ENCODE peak calls at places on chromosomes 1 and 21, in seven cellular contexts. One of them, this sample, is unnamed.

GRCh38 chr21:45999581-46000181 is 18.1 kb downstream of the COL6A1 start:
- DNase-seq in glutamatergic neuron: no peak
- DNase-seq in BJ: no peak
- DNase-seq in fibroblast of pulmonary artery: no peak
- DNase-seq in left ventricle myocardium inferior: peak
- DNase-seq in CD14-positive monocyte: peak
- DNase-seq in AG10803: no peak
- DNase-seq in this sample: no peak

GRCh38 chr1:1889090-1889750 is 1.7 kb downstream of the GNB1 start:
- DNase-seq in glutamatergic neuron: no peak
- DNase-seq in BJ: no peak
- DNase-seq in fibroblast of pulmonary artery: peak
- DNase-seq in left ventricle myocardium inferior: no peak
- DNase-seq in CD14-positive monocyte: no peak
- DNase-seq in AG10803: peak
- DNase-seq in this sample: no peak

GRCh38 chr21:39087238-39087975 is 95.8 kb downstream of the PSMG1 start:
- DNase-seq in glutamatergic neuron: no peak
- DNase-seq in BJ: no peak
- DNase-seq in fibroblast of pulmonary artery: no peak
- DNase-seq in left ventricle myocardium inferior: peak
- DNase-seq in CD14-positive monocyte: no peak
- DNase-seq in AG10803: no peak
- DNase-seq in this sample: no peak

GRCh38 chr1:61165402-61165801 is 83.0 kb downstream of the NFIA start:
- DNase-seq in glutamatergic neuron: no peak
- DNase-seq in BJ: no peak
- DNase-seq in fibroblast of pulmonary artery: no peak
- DNase-seq in left ventricle myocardium inferior: no peak
- DNase-seq in CD14-positive monocyte: no peak
- DNase-seq in AG10803: no peak
- DNase-seq in this sample: no peak

GRCh38 chr21:43779660-43780059 is 3.6 kb upstream of the CSTB start:
- DNase-seq in glutamatergic neuron: no peak
- DNase-seq in BJ: no peak
- DNase-seq in fibroblast of pulmonary artery: no peak
- DNase-seq in left ventricle myocardium inferior: no peak
- DNase-seq in CD14-positive monocyte: no peak
- DNase-seq in AG10803: no peak
- DNase-seq in this sample: no peak

GRCh38 chr1:7549277-7549676 is 221.8 kb upstream of the VAMP3 start:
- DNase-seq in glutamatergic neuron: peak
- DNase-seq in BJ: peak
- DNase-seq in fibroblast of pulmonary artery: peak
- DNase-seq in left ventricle myocardium inferior: no peak
- DNase-seq in CD14-positive monocyte: no peak
- DNase-seq in AG10803: peak
- DNase-seq in this sample: peak

GRCh38 chr21:37341254-37341960 is 25.2 kb upstream of the DYRK1A start:
- DNase-seq in glutamatergic neuron: no peak
- DNase-seq in BJ: peak
- DNase-seq in fibroblast of pulmonary artery: no peak
- DNase-seq in left ventricle myocardium inferior: no peak
- DNase-seq in CD14-positive monocyte: no peak
- DNase-seq in AG10803: peak
- DNase-seq in this sample: no peak

GRCh38 chr1:154812911-154813816 is 56.9 kb downstream of the KCNN3 start:
- DNase-seq in glutamatergic neuron: no peak
- DNase-seq in BJ: peak
- DNase-seq in fibroblast of pulmonary artery: peak
- DNase-seq in left ventricle myocardium inferior: peak
- DNase-seq in CD14-positive monocyte: no peak
- DNase-seq in AG10803: no peak
- DNase-seq in this sample: no peak

GRCh38 chr21:42739061-42739931 is 85.9 kb downstream of the PDE9A start:
- DNase-seq in glutamatergic neuron: no peak
- DNase-seq in BJ: no peak
- DNase-seq in fibroblast of pulmonary artery: no peak
- DNase-seq in left ventricle myocardium inferior: no peak
- DNase-seq in CD14-positive monocyte: no peak
- DNase-seq in AG10803: peak
- DNase-seq in this sample: no peak

GRCh38 chr1:155285063-155285462 is 7.8 kb downstream of the HCN3 start:
- DNase-seq in glutamatergic neuron: no peak
- DNase-seq in BJ: no peak
- DNase-seq in fibroblast of pulmonary artery: no peak
- DNase-seq in left ventricle myocardium inferior: no peak
- DNase-seq in CD14-positive monocyte: no peak
- DNase-seq in AG10803: no peak
- DNase-seq in this sample: no peak

GRCh38 chr1:39154553-39155361 is 49.7 kb upstream of the MACF1 start:
- DNase-seq in glutamatergic neuron: no peak
- DNase-seq in BJ: peak
- DNase-seq in fibroblast of pulmonary artery: peak
- DNase-seq in left ventricle myocardium inferior: peak
- DNase-seq in CD14-positive monocyte: no peak
- DNase-seq in AG10803: peak
- DNase-seq in this sample: peak

GRCh38 chr1:153852170-153852569 is 70.6 kb downstream of the GATAD2B start:
- DNase-seq in glutamatergic neuron: no peak
- DNase-seq in BJ: no peak
- DNase-seq in fibroblast of pulmonary artery: no peak
- DNase-seq in left ventricle myocardium inferior: no peak
- DNase-seq in CD14-positive monocyte: no peak
- DNase-seq in AG10803: no peak
- DNase-seq in this sample: no peak

GRCh38 chr1:75423616-75424015 is 187.3 kb downstream of the SLC44A5 start:
- DNase-seq in glutamatergic neuron: no peak
- DNase-seq in BJ: no peak
- DNase-seq in fibroblast of pulmonary artery: no peak
- DNase-seq in left ventricle myocardium inferior: no peak
- DNase-seq in CD14-positive monocyte: no peak
- DNase-seq in AG10803: no peak
- DNase-seq in this sample: no peak

GRCh38 chr1:231636157-231636556 is 9.6 kb downstream of the DISC1 start:
- DNase-seq in glutamatergic neuron: peak
- DNase-seq in BJ: no peak
- DNase-seq in fibroblast of pulmonary artery: peak
- DNase-seq in left ventricle myocardium inferior: no peak
- DNase-seq in CD14-positive monocyte: no peak
- DNase-seq in AG10803: peak
- DNase-seq in this sample: no peak

GRCh38 chr1:209106237-209106741 is 477.2 kb upstream of the CAMK1G start:
- DNase-seq in glutamatergic neuron: no peak
- DNase-seq in BJ: no peak
- DNase-seq in fibroblast of pulmonary artery: no peak
- DNase-seq in left ventricle myocardium inferior: no peak
- DNase-seq in CD14-positive monocyte: no peak
- DNase-seq in AG10803: peak
- DNase-seq in this sample: no peak

GRCh38 chr1:33342041-33342723 is 21.3 kb upstream of the A3GALT2 start:
- DNase-seq in glutamatergic neuron: peak
- DNase-seq in BJ: peak
- DNase-seq in fibroblast of pulmonary artery: peak
- DNase-seq in left ventricle myocardium inferior: peak
- DNase-seq in CD14-positive monocyte: no peak
- DNase-seq in AG10803: peak
- DNase-seq in this sample: peak

GRCh38 chr1:20948091-20948490 is 161.0 kb upstream of the HP1BP3 start:
- DNase-seq in glutamatergic neuron: no peak
- DNase-seq in BJ: no peak
- DNase-seq in fibroblast of pulmonary artery: no peak
- DNase-seq in left ventricle myocardium inferior: no peak
- DNase-seq in CD14-positive monocyte: no peak
- DNase-seq in AG10803: peak
- DNase-seq in this sample: no peak

GRCh38 chr1:248366609-248367008 is 5.1 kb downstream of the OR2T4 start:
- DNase-seq in glutamatergic neuron: no peak
- DNase-seq in BJ: no peak
- DNase-seq in fibroblast of pulmonary artery: no peak
- DNase-seq in left ventricle myocardium inferior: no peak
- DNase-seq in CD14-positive monocyte: no peak
- DNase-seq in AG10803: no peak
- DNase-seq in this sample: no peak
- TF ChIP-seq CTCF in glutamatergic neuron: no peak
- TF ChIP-seq CTCF in BJ: no peak
- TF ChIP-seq CTCF in fibroblast of pulmonary artery: no peak
- TF ChIP-seq CTCF in left ventricle myocardium inferior: no peak
- TF ChIP-seq CTCF in CD14-positive monocyte: no peak
- TF ChIP-seq CTCF in AG10803: no peak
- TF ChIP-seq CTCF in this sample: no peak

DNA sequence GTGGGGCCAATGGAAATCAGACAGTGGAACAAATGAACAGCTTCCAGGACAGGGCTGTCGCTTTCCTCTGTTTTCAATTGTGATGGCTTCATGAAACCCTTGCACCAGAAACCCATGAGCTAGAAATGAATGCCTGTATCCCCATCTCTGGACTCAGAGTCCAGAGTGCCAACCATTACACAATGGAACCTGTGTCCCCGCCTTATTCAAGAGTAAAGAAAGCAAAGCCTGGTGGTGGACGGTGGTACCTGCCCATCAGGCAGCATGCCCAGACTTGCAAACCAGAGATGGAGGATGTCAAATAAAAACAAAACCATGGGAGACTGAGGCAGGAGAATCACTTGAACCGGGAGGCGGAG is 4.4 kb upstream of the CAPN2 start:
- DNase-seq in glutamatergic neuron: no peak
- DNase-seq in BJ: no peak
- DNase-seq in fibroblast of pulmonary artery: no peak
- DNase-seq in left ventricle myocardium inferior: no peak
- DNase-seq in CD14-positive monocyte: no peak
- DNase-seq in AG10803: no peak
- DNase-seq in this sample: no peak
- TF ChIP-seq CTCF in glutamatergic neuron: peak
- TF ChIP-seq CTCF in BJ: no peak
- TF ChIP-seq CTCF in fibroblast of pulmonary artery: peak
- TF ChIP-seq CTCF in left ventricle myocardium inferior: peak
- TF ChIP-seq CTCF in CD14-positive monocyte: no peak
- TF ChIP-seq CTCF in AG10803: peak
- TF ChIP-seq CTCF in this sample: no peak

GRCh38 chr1:169833179-169833901 is 38.6 kb upstream of the METTL18 start:
- DNase-seq in glutamatergic neuron: no peak
- DNase-seq in BJ: no peak
- DNase-seq in fibroblast of pulmonary artery: no peak
- DNase-seq in left ventricle myocardium inferior: no peak
- DNase-seq in CD14-positive monocyte: no peak
- DNase-seq in AG10803: no peak
- DNase-seq in this sample: no peak

GRCh38 chr1:169834869-169835268 is 40.2 kb upstream of the METTL18 start:
- DNase-seq in glutamatergic neuron: no peak
- DNase-seq in BJ: no peak
- DNase-seq in fibroblast of pulmonary artery: no peak
- DNase-seq in left ventricle myocardium inferior: no peak
- DNase-seq in CD14-positive monocyte: no peak
- DNase-seq in AG10803: no peak
- DNase-seq in this sample: no peak

GRCh38 chr1:169836198-169836597 is 41.5 kb upstream of the METTL18 start:
- DNase-seq in glutamatergic neuron: no peak
- DNase-seq in BJ: no peak
- DNase-seq in fibroblast of pulmonary artery: no peak
- DNase-seq in left ventricle myocardium inferior: no peak
- DNase-seq in CD14-positive monocyte: no peak
- DNase-seq in AG10803: no peak
- DNase-seq in this sample: no peak

GRCh38 chr1:169835647-169836046 is 40.9 kb upstream of the METTL18 start:
- DNase-seq in glutamatergic neuron: no peak
- DNase-seq in BJ: no peak
- DNase-seq in fibroblast of pulmonary artery: no peak
- DNase-seq in left ventricle myocardium inferior: no peak
- DNase-seq in CD14-positive monocyte: no peak
- DNase-seq in AG10803: no peak
- DNase-seq in this sample: no peak

GRCh38 chr1:169838942-169839341 is 44.2 kb upstream of the METTL18 start:
- DNase-seq in glutamatergic neuron: no peak
- DNase-seq in BJ: no peak
- DNase-seq in fibroblast of pulmonary artery: no peak
- DNase-seq in left ventricle myocardium inferior: no peak
- DNase-seq in CD14-positive monocyte: no peak
- DNase-seq in AG10803: no peak
- DNase-seq in this sample: no peak
- TF ChIP-seq CTCF in glutamatergic neuron: no peak
- TF ChIP-seq CTCF in BJ: no peak
- TF ChIP-seq CTCF in fibroblast of pulmonary artery: no peak
- TF ChIP-seq CTCF in left ventricle myocardium inferior: no peak
- TF ChIP-seq CTCF in CD14-positive monocyte: no peak
- TF ChIP-seq CTCF in AG10803: no peak
- TF ChIP-seq CTCF in this sample: no peak

DNA sequence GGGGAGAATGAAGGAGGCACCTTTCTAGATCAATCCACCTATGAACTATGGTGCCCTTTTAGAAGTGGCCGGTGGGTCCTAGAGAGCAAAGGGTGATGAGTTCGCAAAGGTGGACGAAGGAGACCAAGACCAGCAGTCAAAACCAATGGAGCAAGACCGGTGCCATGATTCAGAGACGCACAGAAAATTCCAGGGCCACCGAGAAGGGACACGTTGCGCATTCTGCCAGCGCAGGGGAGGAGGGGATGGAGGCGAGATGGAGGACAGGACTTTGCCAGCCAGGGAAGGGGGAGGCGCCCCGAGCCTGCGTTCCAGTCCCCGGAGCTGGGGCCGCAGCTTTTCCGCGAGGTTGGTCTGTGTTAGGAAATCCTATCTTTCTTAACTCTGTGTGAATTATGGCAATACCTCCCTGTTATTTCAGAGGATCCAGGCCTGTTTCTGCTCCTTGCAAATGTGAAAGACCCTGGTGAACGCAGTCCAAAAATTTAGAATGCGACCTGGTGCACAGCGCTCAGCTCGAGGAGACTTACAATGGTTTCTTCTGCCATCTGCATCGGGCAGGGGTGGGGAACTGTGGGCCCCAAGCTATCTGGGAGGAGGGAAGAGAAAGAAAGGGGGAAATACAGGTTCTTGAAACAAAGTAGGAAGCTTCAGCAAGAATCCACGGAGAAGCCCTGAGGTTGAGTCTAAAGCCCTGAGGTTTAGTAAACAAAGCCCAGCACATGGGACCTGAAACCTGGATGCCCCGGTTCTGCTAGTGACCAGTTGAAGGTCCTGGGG is 129.4 kb downstream of the MRPS6 start:
- DNase-seq in glutamatergic neuron: peak
- DNase-seq in BJ: no peak
- DNase-seq in fibroblast of pulmonary artery: peak
- DNase-seq in left ventricle myocardium inferior: peak
- DNase-seq in CD14-positive monocyte: no peak
- DNase-seq in AG10803: no peak
- DNase-seq in this sample: no peak
- TF ChIP-seq CTCF in glutamatergic neuron: no peak
- TF ChIP-seq CTCF in BJ: no peak
- TF ChIP-seq CTCF in fibroblast of pulmonary artery: no peak
- TF ChIP-seq CTCF in left ventricle myocardium inferior: no peak
- TF ChIP-seq CTCF in CD14-positive monocyte: no peak
- TF ChIP-seq CTCF in AG10803: no peak
- TF ChIP-seq CTCF in this sample: no peak

GRCh38 chr1:214420833-214421232 is 130.6 kb downstream of the PTPN14 start:
- DNase-seq in glutamatergic neuron: no peak
- DNase-seq in BJ: no peak
- DNase-seq in fibroblast of pulmonary artery: no peak
- DNase-seq in left ventricle myocardium inferior: no peak
- DNase-seq in CD14-positive monocyte: no peak
- DNase-seq in AG10803: no peak
- DNase-seq in this sample: no peak
- TF ChIP-seq CTCF in glutamatergic neuron: no peak
- TF ChIP-seq CTCF in BJ: no peak
- TF ChIP-seq CTCF in fibroblast of pulmonary artery: no peak
- TF ChIP-seq CTCF in left ventricle myocardium inferior: no peak
- TF ChIP-seq CTCF in CD14-positive monocyte: no peak
- TF ChIP-seq CTCF in AG10803: no peak
- TF ChIP-seq CTCF in this sample: no peak

This sample was measured in AG09319.